ENCODE peak calls at places on chromosome 13, in five cellular contexts. One of them, this sample, is unnamed. For H3K36me3 and H3K4me1, the result is how much of the 10 kb centered on the place peaks cover.

GRCh38 chr13:107799001-107799400 is 416.3 kb downstream of the LIG4 start:
- DNase-seq in IMR-90: peak
- DNase-seq in right atrium auricular region: no peak
- DNase-seq in Panc1: no peak
- DNase-seq in ascending aorta: no peak
- DNase-seq in this sample: no peak

GRCh38 chr13:31172535-31172934 is 10.8 kb upstream of the HSPH1 start:
- DNase-seq in IMR-90: peak
- DNase-seq in right atrium auricular region: no peak
- DNase-seq in Panc1: peak
- DNase-seq in ascending aorta: no peak
- DNase-seq in this sample: no peak

GRCh38 chr13:44810067-44810840 is 179.0 kb downstream of the NUFIP1 start:
- DNase-seq in IMR-90: no peak
- DNase-seq in right atrium auricular region: peak
- DNase-seq in Panc1: no peak
- DNase-seq in ascending aorta: peak
- DNase-seq in this sample: peak

GRCh38 chr13:22789027-22789593 is 391.7 kb upstream of the SGCG start:
- DNase-seq in IMR-90: no peak
- DNase-seq in right atrium auricular region: no peak
- DNase-seq in Panc1: no peak
- DNase-seq in ascending aorta: no peak
- DNase-seq in this sample: no peak

GRCh38 chr13:113978741-113979481 is 5.0 kb upstream of the C13orf46 start:
- DNase-seq in IMR-90: no peak
- DNase-seq in right atrium auricular region: no peak
- DNase-seq in Panc1: no peak
- DNase-seq in ascending aorta: no peak
- DNase-seq in this sample: no peak

GRCh38 chr13:34698953-34699352 is 243.1 kb upstream of the NBEA start:
- DNase-seq in IMR-90: no peak
- DNase-seq in right atrium auricular region: no peak
- DNase-seq in Panc1: no peak
- DNase-seq in ascending aorta: no peak
- DNase-seq in this sample: no peak

GRCh38 chr13:109569938-109570711 is 216.3 kb downstream of the IRS2 start:
- DNase-seq in IMR-90: no peak
- DNase-seq in right atrium auricular region: no peak
- DNase-seq in Panc1: no peak
- DNase-seq in ascending aorta: no peak
- DNase-seq in this sample: no peak

GRCh38 chr13:83150616-83151307 is 731.5 kb downstream of the SLITRK1 start:
- DNase-seq in IMR-90: no peak
- DNase-seq in right atrium auricular region: no peak
- DNase-seq in Panc1: no peak
- DNase-seq in ascending aorta: no peak
- DNase-seq in this sample: no peak

GRCh38 chr13:73717632-73718031 is 416.6 kb downstream of the KLF12 start:
- DNase-seq in IMR-90: peak
- DNase-seq in right atrium auricular region: no peak
- DNase-seq in Panc1: no peak
- DNase-seq in ascending aorta: no peak
- DNase-seq in this sample: no peak

GRCh38 chr13:98846991-98847390 is 94.5 kb upstream of the SLC15A1 start:
- DNase-seq in IMR-90: no peak
- DNase-seq in right atrium auricular region: no peak
- DNase-seq in Panc1: no peak
- DNase-seq in ascending aorta: no peak
- DNase-seq in this sample: no peak
- H3K36me3 ChIP-seq in IMR-90: under half
- H3K36me3 ChIP-seq in right atrium auricular region: under half
- H3K36me3 ChIP-seq in Panc1: under half
- H3K36me3 ChIP-seq in ascending aorta: under half
- H3K36me3 ChIP-seq in this sample: under half

DNA sequence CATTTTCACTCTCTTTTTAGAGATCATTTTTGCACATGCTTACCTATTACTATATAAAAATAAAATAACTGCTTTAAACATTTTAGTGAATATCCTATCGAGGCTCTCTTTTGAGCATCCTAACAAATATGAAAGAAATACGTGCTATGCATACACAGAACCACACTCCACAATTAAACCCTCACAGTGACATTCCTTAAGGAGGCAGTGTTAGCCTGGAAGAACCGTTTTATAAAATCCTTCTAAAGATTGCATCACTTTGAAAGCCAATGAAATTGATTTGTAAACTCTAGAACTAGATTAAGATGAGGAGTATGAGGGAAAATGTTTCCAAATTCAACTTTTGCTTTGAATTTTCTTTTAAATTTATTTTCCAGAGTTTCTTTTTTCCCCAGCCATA is 11.1 kb upstream of the ENOX1 start:
- DNase-seq in IMR-90: peak
- DNase-seq in right atrium auricular region: no peak
- DNase-seq in Panc1: no peak
- DNase-seq in ascending aorta: no peak
- DNase-seq in this sample: no peak
- TF ChIP-seq CTCF in IMR-90: peak
- TF ChIP-seq CTCF in right atrium auricular region: no peak
- TF ChIP-seq CTCF in Panc1: no peak
- TF ChIP-seq CTCF in ascending aorta: no peak
- TF ChIP-seq CTCF in this sample: no peak

DNA sequence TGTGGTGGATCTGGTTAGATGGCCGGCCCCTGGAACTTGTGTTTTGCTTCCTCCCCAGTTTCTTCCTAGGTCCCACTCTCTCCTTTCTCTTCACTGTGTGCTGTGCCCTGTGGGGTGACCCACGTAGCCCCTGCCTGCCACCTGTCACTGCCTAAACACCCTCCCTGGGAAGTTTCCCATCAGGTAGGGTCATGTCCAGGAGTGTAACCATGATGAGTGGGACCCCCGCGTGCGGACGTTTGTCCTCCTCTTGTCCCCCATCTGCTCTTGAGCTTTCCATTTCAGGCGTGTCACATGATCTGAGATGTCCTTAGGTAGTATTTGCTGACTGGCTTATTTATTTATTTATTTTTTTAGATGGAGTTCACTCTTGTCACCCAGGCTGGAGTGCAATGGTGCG is 61.3 kb downstream of the ARHGEF7 start:
- DNase-seq in IMR-90: no peak
- DNase-seq in right atrium auricular region: no peak
- DNase-seq in Panc1: no peak
- DNase-seq in ascending aorta: no peak
- DNase-seq in this sample: no peak
- H3K4me1 ChIP-seq in IMR-90: under half
- H3K4me1 ChIP-seq in right atrium auricular region: under half
- H3K4me1 ChIP-seq in Panc1: under half
- H3K4me1 ChIP-seq in ascending aorta: under half
- H3K4me1 ChIP-seq in this sample: half or more

GRCh38 chr13:46158222-46158621 is 23.8 kb downstream of the LCP1 start:
- DNase-seq in IMR-90: no peak
- DNase-seq in right atrium auricular region: no peak
- DNase-seq in Panc1: no peak
- DNase-seq in ascending aorta: no peak
- DNase-seq in this sample: no peak

GRCh38 chr13:46149272-46150133 is 32.5 kb downstream of the LCP1 start:
- DNase-seq in IMR-90: peak
- DNase-seq in right atrium auricular region: no peak
- DNase-seq in Panc1: no peak
- DNase-seq in ascending aorta: no peak
- DNase-seq in this sample: no peak

GRCh38 chr13:46154136-46154854 is 27.7 kb downstream of the LCP1 start:
- DNase-seq in IMR-90: no peak
- DNase-seq in right atrium auricular region: no peak
- DNase-seq in Panc1: no peak
- DNase-seq in ascending aorta: no peak
- DNase-seq in this sample: no peak

GRCh38 chr13:46150134-46150693 is 31.8 kb downstream of the LCP1 start:
- DNase-seq in IMR-90: no peak
- DNase-seq in right atrium auricular region: no peak
- DNase-seq in Panc1: no peak
- DNase-seq in ascending aorta: no peak
- DNase-seq in this sample: no peak

GRCh38 chr13:46152627-46153328 is 29.2 kb downstream of the LCP1 start:
- DNase-seq in IMR-90: no peak
- DNase-seq in right atrium auricular region: no peak
- DNase-seq in Panc1: no peak
- DNase-seq in ascending aorta: no peak
- DNase-seq in this sample: no peak
- H3K36me3 ChIP-seq in IMR-90: under half
- H3K36me3 ChIP-seq in right atrium auricular region: under half
- H3K36me3 ChIP-seq in Panc1: under half
- H3K36me3 ChIP-seq in ascending aorta: under half
- H3K36me3 ChIP-seq in this sample: under half

DNA sequence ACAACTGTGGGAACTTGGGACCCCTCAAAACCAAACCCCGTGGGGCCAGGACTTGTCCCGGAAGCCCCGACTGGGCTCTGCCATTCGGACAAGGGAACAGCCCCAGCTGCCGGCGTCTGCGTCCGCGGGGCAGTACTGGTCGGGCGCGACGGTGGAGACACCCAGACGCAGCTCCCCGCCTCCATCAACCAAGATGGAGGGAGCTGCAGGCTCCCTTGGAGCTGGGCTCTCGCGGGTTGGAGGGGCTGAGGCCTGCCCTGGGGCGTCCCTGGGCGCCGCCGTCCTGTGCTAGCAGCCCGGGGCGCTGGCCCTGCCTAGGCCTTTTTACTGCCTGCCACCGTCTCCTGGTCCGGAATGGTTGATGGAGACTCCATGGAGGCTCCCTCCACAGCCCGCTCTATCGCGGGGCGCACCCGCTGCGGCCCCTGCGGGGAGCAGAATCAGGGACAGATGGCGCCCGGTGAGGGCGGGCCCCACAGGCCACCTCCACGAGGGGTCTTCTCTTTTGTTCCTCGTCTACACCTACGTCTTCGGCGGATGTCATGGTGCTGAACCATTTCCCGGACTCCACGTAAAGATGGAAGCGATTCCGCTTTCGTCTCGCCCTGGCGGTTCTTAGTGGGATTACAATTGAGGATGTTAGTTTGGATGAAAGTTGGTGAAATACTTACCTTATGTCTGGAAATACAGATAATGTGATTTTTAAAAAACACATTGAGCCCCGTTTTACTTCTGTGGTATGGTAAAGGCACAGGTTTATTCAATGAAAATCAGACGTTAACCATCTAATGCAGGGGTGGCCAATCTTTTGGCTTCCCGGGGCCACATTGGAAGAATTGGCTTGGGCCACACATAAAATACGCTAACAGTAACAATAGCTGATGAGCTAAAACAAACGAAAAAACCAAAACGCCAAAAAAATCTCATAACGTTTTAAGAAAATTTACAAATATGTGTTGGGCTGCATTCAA is 1.2 kb upstream of the ZMYM5 start:
- DNase-seq in IMR-90: peak
- DNase-seq in right atrium auricular region: peak
- DNase-seq in Panc1: no peak
- DNase-seq in ascending aorta: peak
- DNase-seq in this sample: peak
- TF ChIP-seq CTCF in IMR-90: peak
- TF ChIP-seq CTCF in right atrium auricular region: peak
- TF ChIP-seq CTCF in Panc1: peak
- TF ChIP-seq CTCF in ascending aorta: peak
- TF ChIP-seq CTCF in this sample: peak

DNA sequence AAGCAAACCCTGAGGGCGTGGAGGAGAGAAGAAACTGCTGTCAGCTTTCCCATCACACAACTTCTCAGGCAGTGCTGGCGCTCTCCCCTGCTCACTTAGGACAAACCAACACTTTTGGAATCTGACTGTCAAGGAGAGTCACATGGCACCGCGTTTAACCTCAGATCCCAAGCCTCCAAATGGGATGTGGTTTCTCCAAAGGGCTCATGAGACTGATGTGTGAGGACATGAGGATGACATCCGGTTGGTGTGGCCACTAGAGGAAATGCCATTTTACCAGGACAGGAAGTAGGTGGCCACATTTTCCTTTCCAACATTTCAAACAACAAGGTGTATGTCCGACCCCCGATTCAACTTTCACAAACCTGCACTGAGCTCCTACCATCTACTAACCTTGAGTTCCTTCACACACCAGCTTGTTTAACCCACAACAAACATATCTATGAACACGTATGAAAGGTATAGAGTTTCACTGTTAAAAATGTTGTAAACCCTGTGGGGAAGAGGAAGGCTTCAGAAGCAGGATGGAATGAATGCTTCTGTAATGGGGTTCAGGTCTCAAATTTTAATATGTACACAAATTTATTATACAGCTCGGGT is 3.8 kb upstream of the DOCK9 start:
- DNase-seq in IMR-90: no peak
- DNase-seq in right atrium auricular region: no peak
- DNase-seq in Panc1: no peak
- DNase-seq in ascending aorta: no peak
- DNase-seq in this sample: no peak
- H3K4me1 ChIP-seq in IMR-90: under half
- H3K4me1 ChIP-seq in right atrium auricular region: under half
- H3K4me1 ChIP-seq in Panc1: under half
- H3K4me1 ChIP-seq in ascending aorta: under half
- H3K4me1 ChIP-seq in this sample: under half

DNA sequence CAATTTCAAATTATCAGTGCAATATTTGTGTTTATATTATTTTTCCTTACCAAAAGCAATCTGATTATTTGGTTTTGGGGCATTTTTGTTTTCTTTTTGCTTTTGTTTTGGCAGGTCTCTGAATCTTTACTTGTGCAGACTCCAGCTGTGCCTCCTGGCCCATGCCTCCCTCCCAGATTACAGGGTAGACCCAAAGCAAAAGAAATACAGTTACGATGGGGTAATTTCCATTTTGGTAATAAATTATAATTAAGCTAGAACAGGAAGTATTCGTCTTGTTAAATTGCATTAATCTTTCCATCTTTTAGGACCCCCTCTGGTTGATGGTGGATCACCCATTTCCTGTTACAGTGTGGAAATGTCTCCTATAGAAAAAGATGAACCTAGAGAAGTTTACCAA is 29.2 kb upstream of the MLNR start:
- DNase-seq in IMR-90: no peak
- DNase-seq in right atrium auricular region: no peak
- DNase-seq in Panc1: no peak
- DNase-seq in ascending aorta: no peak
- DNase-seq in this sample: no peak
- H3K36me3 ChIP-seq in IMR-90: under half
- H3K36me3 ChIP-seq in right atrium auricular region: half or more
- H3K36me3 ChIP-seq in Panc1: under half
- H3K36me3 ChIP-seq in ascending aorta: half or more
- H3K36me3 ChIP-seq in this sample: under half

GRCh38 chr13:50167967-50168366 is 152.7 kb downstream of the KCNRG start:
- DNase-seq in IMR-90: no peak
- DNase-seq in right atrium auricular region: no peak
- DNase-seq in Panc1: no peak
- DNase-seq in ascending aorta: no peak
- DNase-seq in this sample: no peak

GRCh38 chr13:50171585-50172282 is 156.5 kb downstream of the KCNRG start:
- DNase-seq in IMR-90: peak
- DNase-seq in right atrium auricular region: no peak
- DNase-seq in Panc1: no peak
- DNase-seq in ascending aorta: no peak
- DNase-seq in this sample: no peak

GRCh38 chr13:50167224-50167947 is 152.1 kb downstream of the KCNRG start:
- DNase-seq in IMR-90: no peak
- DNase-seq in right atrium auricular region: no peak
- DNase-seq in Panc1: no peak
- DNase-seq in ascending aorta: no peak
- DNase-seq in this sample: no peak

GRCh38 chr13:50168803-50169202 is 153.6 kb downstream of the KCNRG start:
- DNase-seq in IMR-90: no peak
- DNase-seq in right atrium auricular region: no peak
- DNase-seq in Panc1: no peak
- DNase-seq in ascending aorta: no peak
- DNase-seq in this sample: no peak

GRCh38 chr13:50170447-50171037 is 155.3 kb downstream of the KCNRG start:
- DNase-seq in IMR-90: peak
- DNase-seq in right atrium auricular region: no peak
- DNase-seq in Panc1: no peak
- DNase-seq in ascending aorta: no peak
- DNase-seq in this sample: no peak
- TF ChIP-seq CTCF in IMR-90: peak
- TF ChIP-seq CTCF in right atrium auricular region: no peak
- TF ChIP-seq CTCF in Panc1: peak
- TF ChIP-seq CTCF in ascending aorta: peak
- TF ChIP-seq CTCF in this sample: peak

This sample was measured in heart right ventricle.